ENCODE peak calls at places on chromosomes 11 and 22, in eight cellular contexts. O is cardiac muscle cell, S is neural progenitor cell, E is lower leg skin, T is upper lobe of right lung, Q is IMR-90, G is prostate gland, K is GM23248. I is an unnamed sample.

GRCh38 chr11:72422414-72422813 is 11.9 kb downstream of the CLPB start:
- DNase-seq in O (peak), S (no peak), E (no peak), T (no peak), Q (no peak), G (no peak), K (no peak), I (peak)

GRCh38 chr11:99739464-99740089 is 718.8 kb downstream of the CNTN5 start:
- DNase-seq in O (peak), S (peak), E (no peak), T (no peak), Q (peak), G (no peak), K (peak), I (peak)

GRCh38 chr22:23696326-23696851 is 5.6 kb downstream of the RGL4 start:
- DNase-seq in O (no peak), S (no peak), E (no peak), T (peak), Q (peak), G (no peak), K (no peak), I (no peak)

GRCh38 chr11:1341928-1342524 is 32.6 kb upstream of the TOLLIP start:
- DNase-seq in O (no peak), S (no peak), E (no peak), T (peak), Q (peak), G (no peak), K (peak), I (peak)

GRCh38 chr11:59706518-59707285 is 6.9 kb downstream of the OR10V1 start:
- DNase-seq in O (no peak), S (no peak), E (no peak), T (no peak), Q (peak), G (no peak), K (peak), I (peak)

GRCh38 chr11:117984471-117984870 is 1.7 kb upstream of the IL10RA start:
- DNase-seq in O (no peak), S (no peak), E (no peak), T (no peak), Q (no peak), G (no peak), K (no peak), I (no peak)

GRCh38 chr11:31820438-31820818 is 9.3 kb upstream of the PAX6 start:
- DNase-seq in O (no peak), S (peak), E (no peak), T (no peak), Q (no peak), G (no peak), K (no peak), I (no peak)

GRCh38 chr11:65100674-65101350 is 4.8 kb downstream of the VPS51 start:
- DNase-seq in O (no peak), S (no peak), E (no peak), T (no peak), Q (no peak), G (no peak), K (no peak), I (no peak)

GRCh38 chr22:25420925-25421904 is 143.3 kb upstream of the GRK3 start:
- DNase-seq in O (no peak), S (peak), E (no peak), T (no peak), Q (no peak), G (no peak), K (peak), I (no peak)

GRCh38 chr11:62755086-62755615 is 1.2 kb upstream of the ZBTB3 start:
- DNase-seq in O (no peak), S (no peak), E (no peak), T (no peak), Q (no peak), G (no peak), K (no peak), I (no peak)

GRCh38 chr11:70549796-70550195 is 151.5 kb downstream of the CTTN start:
- DNase-seq in O (no peak), S (no peak), E (no peak), T (no peak), Q (no peak), G (no peak), K (no peak), I (no peak)

GRCh38 chr22:19975707-19976035 is 34.1 kb upstream of the TXNRD2 start:
- DNase-seq in O (no peak), S (no peak), E (no peak), T (no peak), Q (no peak), G (no peak), K (no peak), I (no peak)

GRCh38 chr11:96390403-96390830 is 604 bp downstream of the JRKL start:
- DNase-seq in O (no peak), S (no peak), E (no peak), T (no peak), Q (peak), G (no peak), K (peak), I (peak)

GRCh38 chr11:10526974-10527918 is 13.7 kb downstream of the RNF141 start:
- DNase-seq in O (no peak), S (no peak), E (no peak), T (no peak), Q (peak), G (peak), K (peak), I (peak)

GRCh38 chr11:45665206-45665932 is at the start of gene CHST1:
- DNase-seq in O (peak), S (peak), E (no peak), T (peak), Q (no peak), G (peak), K (peak), I (peak)

GRCh38 chr11:76830639-76831312 is 29.9 kb upstream of the ACER3 start:
- DNase-seq in O (no peak), S (no peak), E (no peak), T (no peak), Q (peak), G (peak), K (peak), I (peak)

GRCh38 chr11:117199061-117199915 is at the start of gene TAGLN:
- DNase-seq in O (peak), S (peak), E (no peak), T (peak), Q (peak), G (peak), K (peak), I (peak)

GRCh38 chr11:45518096-45518852 is 147.1 kb downstream of the CHST1 start:
- DNase-seq in O (peak), S (peak), E (no peak), T (no peak), Q (no peak), G (no peak), K (no peak), I (no peak)

GRCh38 chr11:72668645-72669347 is 5.4 kb downstream of the PDE2A start:
- DNase-seq in O (no peak), S (peak), E (no peak), T (no peak), Q (no peak), G (no peak), K (no peak), I (no peak)

GRCh38 chr11:77557553-77557952 is 32.2 kb upstream of the AQP11 start:
- DNase-seq in O (peak), S (peak), E (no peak), T (no peak), Q (peak), G (no peak), K (peak), I (peak)

GRCh38 chr11:33160147-33160546 is 1.1 kb downstream of the CSTF3 start:
- DNase-seq in O (no peak), S (peak), E (no peak), T (no peak), Q (peak), G (no peak), K (peak), I (peak)

GRCh38 chr22:48578138-48579034 is 1249.3 kb downstream of the BRD1 start:
- DNase-seq in O (peak), S (no peak), E (no peak), T (no peak), Q (no peak), G (no peak), K (no peak), I (no peak)

GRCh38 chr22:44224166-44224565 is 43.4 kb downstream of the PARVG start:
- DNase-seq in O (no peak), S (no peak), E (peak), T (no peak), Q (no peak), G (no peak), K (peak), I (no peak)

GRCh38 chr11:103295704-103296103 is 186.5 kb downstream of the DYNC2H1 start:
- DNase-seq in O (no peak), S (peak), E (no peak), T (no peak), Q (no peak), G (no peak), K (no peak), I (peak)

DNA sequence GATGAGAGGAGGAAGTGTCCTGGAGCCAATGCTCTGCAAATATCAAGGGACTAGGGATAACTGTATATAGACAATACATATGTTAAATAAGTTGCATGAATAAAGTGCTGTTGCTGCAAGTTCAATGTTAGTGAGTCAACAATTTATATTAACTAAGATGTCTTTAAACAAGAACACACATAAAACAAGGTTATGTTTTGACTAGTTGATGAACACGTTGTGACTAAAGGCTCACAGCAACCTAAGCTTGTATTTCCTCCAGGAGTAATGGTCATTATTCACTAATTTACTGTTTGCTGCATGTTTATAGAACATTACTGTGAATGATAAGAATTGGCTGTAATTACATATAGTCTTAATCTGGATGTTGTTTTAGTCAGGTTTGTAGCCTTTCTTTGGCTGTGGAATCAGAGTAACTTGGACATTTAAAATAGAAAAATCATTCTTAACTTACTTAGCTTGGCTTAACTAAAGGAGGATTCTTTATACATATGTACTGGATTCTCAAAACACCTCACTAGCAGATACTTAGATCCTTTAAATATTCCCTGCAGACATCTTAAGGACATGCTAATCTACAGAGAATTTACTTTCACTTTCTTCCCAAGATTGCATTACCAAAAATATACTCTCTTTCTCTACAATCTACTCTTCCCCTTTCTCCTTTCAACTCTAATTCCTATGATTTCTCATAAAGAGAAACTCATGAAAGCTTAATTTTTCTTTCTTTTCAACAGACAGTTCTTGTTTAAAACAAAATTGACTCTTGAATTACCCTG is 319.6 kb upstream of the CTSC start:
- DNase-seq in O (no peak), S (no peak), E (no peak), T (no peak), Q (no peak), G (no peak), K (peak), I (peak)
- H3K4me3 ChIP-seq in O (no peak), S (no peak), E (no peak), T (no peak), Q (no peak), G (no peak), K (no peak), I (no peak)

GRCh38 chr11:19800162-19800561 is 87.5 kb downstream of the NAV2 start:
- DNase-seq in O (no peak), S (no peak), E (no peak), T (no peak), Q (no peak), G (no peak), K (peak), I (peak)

GRCh38 chr11:19803506-19803998 is 90.9 kb downstream of the NAV2 start:
- DNase-seq in O (no peak), S (no peak), E (no peak), T (no peak), Q (no peak), G (no peak), K (no peak), I (no peak)

GRCh38 chr11:19805346-19805745 is 92.7 kb downstream of the NAV2 start:
- DNase-seq in O (no peak), S (no peak), E (no peak), T (no peak), Q (no peak), G (no peak), K (no peak), I (no peak)

GRCh38 chr11:19800714-19801519 is 88.3 kb downstream of the NAV2 start:
- DNase-seq in O (no peak), S (no peak), E (no peak), T (no peak), Q (no peak), G (no peak), K (no peak), I (peak)

DNA sequence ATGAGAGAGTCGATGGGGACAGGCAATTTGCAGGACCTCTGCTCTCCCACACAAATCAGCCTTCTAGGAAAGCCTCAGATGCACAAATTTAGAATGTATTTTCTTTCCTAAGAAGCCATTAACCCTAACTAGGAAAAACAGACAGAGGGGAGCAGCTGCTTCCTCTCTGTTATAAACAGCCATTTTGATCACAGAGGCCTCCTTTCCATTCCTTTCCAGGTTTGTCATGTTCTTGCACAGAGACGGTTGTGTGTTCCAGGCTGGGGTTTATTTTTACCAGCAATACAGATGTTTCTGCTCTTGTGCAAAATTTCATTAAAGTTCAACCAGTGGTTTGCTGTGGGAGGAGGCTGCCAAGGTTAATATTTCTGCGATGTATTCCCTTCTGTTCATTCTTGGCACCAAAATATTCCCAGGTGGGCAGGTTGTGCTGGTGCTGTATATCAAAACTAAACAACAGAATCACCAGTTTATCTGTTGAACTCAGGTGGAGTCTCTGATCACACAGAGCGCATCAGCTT is 90.2 kb downstream of the NAV2 start:
- DNase-seq in O (no peak), S (no peak), E (no peak), T (no peak), Q (peak), G (no peak), K (no peak), I (no peak)
- H3K4me3 ChIP-seq in O (no peak), S (no peak), E (no peak), T (no peak), Q (no peak), G (no peak), K (no peak), I (no peak)

DNA sequence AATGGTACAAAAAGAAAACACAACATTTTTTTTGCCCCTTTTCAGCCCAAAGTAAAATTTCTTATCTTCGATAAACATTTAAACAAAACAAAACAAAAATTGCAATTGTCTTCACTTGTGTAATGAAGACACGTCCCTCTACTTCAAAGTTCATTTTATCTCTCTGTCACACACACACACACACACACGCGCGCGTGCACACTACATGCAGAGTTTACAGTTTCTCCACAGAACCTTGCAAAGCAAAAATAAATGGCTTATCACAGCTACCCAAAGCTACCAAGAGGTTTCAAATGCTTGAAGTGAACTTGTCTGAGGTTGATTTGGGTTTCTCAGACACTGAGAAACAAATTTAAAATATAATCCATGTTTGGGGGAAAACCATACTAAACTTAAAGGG is 72.3 kb downstream of the ETS1 start:
- DNase-seq in O (no peak), S (no peak), E (no peak), T (no peak), Q (no peak), G (no peak), K (no peak), I (no peak)
- H3K4me3 ChIP-seq in O (no peak), S (no peak), E (no peak), T (peak), Q (no peak), G (no peak), K (peak), I (no peak)

DNA sequence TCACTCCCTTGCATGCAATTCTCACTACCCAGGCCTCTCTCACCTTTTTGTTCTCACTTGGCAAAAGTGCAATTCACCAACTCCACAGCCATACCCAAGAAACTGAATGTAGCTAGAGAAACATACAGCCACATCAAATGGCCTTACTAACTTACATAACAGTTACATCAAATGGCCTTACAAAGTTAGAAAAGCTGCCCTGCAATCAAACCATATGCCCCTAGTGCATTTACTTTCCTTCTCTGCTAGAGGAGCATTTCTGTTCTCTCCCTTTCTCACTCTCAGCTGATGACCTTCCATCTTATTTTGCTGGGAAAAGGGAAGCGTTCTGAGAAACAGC is 10.3 kb downstream of the PRCP start:
- DNase-seq in O (no peak), S (no peak), E (no peak), T (no peak), Q (no peak), G (no peak), K (no peak), I (no peak)
- H3K4me3 ChIP-seq in O (no peak), S (no peak), E (no peak), T (peak), Q (no peak), G (no peak), K (no peak), I (no peak)

GRCh38 chr11:114058871-114059277 is 637 bp upstream of the ZBTB16 start:
- DNase-seq in O (no peak), S (peak), E (no peak), T (peak), Q (no peak), G (no peak), K (peak), I (peak)
- H3K4me3 ChIP-seq in O (peak), S (peak), E (peak), T (peak), Q (no peak), G (peak), K (peak), I (peak)

DNA sequence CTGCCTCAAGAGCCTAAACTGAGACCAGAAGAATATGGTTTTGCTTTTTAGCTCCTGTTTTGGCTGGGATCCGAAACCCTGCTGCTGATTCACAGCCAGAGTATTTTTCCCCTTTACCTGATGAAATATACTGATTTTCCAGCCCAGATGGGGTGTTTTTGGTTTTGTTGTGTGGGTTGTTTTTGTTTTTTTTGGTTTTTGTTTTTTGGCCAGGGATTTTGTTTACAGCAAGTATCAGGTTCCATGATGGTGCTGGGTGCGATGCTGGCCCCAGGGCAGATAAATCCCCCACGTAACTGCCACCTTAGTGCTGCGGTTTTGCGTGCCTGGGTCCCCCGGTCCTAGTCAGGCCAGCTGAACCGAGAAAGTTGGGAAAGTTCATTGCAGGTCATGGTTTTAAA is 103.7 kb downstream of the ZBTB16 start:
- DNase-seq in O (no peak), S (no peak), E (peak), T (no peak), Q (peak), G (no peak), K (peak), I (peak)
- H3K4me3 ChIP-seq in O (no peak), S (no peak), E (no peak), T (no peak), Q (no peak), G (no peak), K (peak), I (peak)

GRCh38 chr11:134410766-134411165 is 1.3 kb downstream of the B3GAT1 start:
- DNase-seq in O (no peak), S (no peak), E (no peak), T (no peak), Q (no peak), G (no peak), K (no peak), I (no peak)
- H3K4me3 ChIP-seq in O (no peak), S (peak), E (no peak), T (no peak), Q (no peak), G (no peak), K (no peak), I (no peak)

GRCh38 chr11:12043959-12044772 is 35.7 kb upstream of the DKK3 start:
- DNase-seq in O (peak), S (peak), E (peak), T (peak), Q (peak), G (peak), K (peak), I (peak)
- H3K4me3 ChIP-seq in O (no peak), S (no peak), E (no peak), T (no peak), Q (peak), G (no peak), K (peak), I (peak)

DNA sequence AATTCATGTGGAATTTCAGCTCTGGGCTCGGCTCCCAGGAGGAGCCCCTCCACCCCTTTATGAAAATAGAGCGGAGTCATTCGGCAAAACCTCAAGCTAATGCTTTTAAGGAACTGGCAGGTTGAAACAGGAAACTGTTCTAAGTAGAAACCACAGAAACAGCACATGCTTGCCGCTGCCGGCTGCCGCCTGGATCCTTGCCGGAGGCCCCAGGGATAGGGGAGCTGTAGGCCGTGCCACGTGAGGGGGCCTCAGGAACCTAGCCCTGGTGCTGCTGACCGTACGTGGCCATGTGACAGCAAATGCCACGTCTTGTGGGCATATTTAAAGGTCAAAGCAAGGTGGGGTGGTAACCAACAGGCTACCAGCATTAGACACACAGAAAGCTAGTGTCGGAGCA is 77.9 kb upstream of the TIMP3 start:
- DNase-seq in O (no peak), S (no peak), E (peak), T (peak), Q (peak), G (peak), K (peak), I (peak)
- H3K4me3 ChIP-seq in O (no peak), S (no peak), E (no peak), T (no peak), Q (no peak), G (no peak), K (no peak), I (no peak)